ENCODE peak calls at places on chromosomes 1 and 21, in seven cellular contexts. Y is AG04450; G is CD8-positive, alpha-beta memory T cell; Q is WERI-Rb-1; K is PC-3; Z is body of pancreas; A is fibroblast of mammary gland. O is an unnamed sample.

GRCh38 chr1:235864469-235864868 is 2.2 kb downstream of the LYST start:
- DNase-seq in G (no peak), Y (no peak), Q (no peak), Z (no peak), K (no peak), A (no peak), O (no peak)

GRCh38 chr1:11523261-11523660 is 44.3 kb downstream of the DISP3 start:
- DNase-seq in Y (no peak), A (no peak), K (no peak), Q (no peak), Z (no peak), G (no peak), O (no peak)

GRCh38 chr1:198663996-198664789 is 25.4 kb downstream of the PTPRC start:
- DNase-seq in Y (no peak), G (no peak), Q (no peak), A (no peak), Z (no peak), K (no peak), O (no peak)

GRCh38 chr1:73781257-73781656 is 416.7 kb downstream of the LRRIQ3 start:
- DNase-seq in A (peak; percentile 15), Q (no peak), G (no peak), Z (no peak), Y (no peak), K (peak; percentile 46), O (peak; percentile 62)

GRCh38 chr1:245277276-245277675 is 122.5 kb downstream of the KIF26B start:
- DNase-seq in K (peak; percentile 23), Z (no peak), A (no peak), G (no peak), Y (no peak), Q (peak; percentile 46), O (peak; percentile 47)

GRCh38 chr1:53686371-53687267 is 52.3 kb downstream of the GLIS1 start:
- DNase-seq in G (no peak), Y (no peak), Q (no peak), A (no peak), K (no peak), Z (no peak), O (no peak)

GRCh38 chr1:155978973-155979429 is 654 bp upstream of the ARHGEF2 start:
- DNase-seq in Z (no peak), K (no peak), G (no peak), Y (no peak), A (peak; percentile 44), Q (no peak), O (peak; percentile 55)

GRCh38 chr1:28668191-28668955 is at the start of gene GMEB1:
- DNase-seq in K (peak; percentile 87), Y (no peak), Z (peak; percentile 88), G (peak; percentile 90), Q (peak; percentile 90), A (peak; percentile 74), O (peak; percentile 88)

GRCh38 chr21:45670731-45671130 is 27.2 kb downstream of the PCBP3 start:
- DNase-seq in Q (no peak), A (no peak), K (no peak), G (no peak), Y (no peak), Z (no peak), O (no peak)

GRCh38 chr1:37574834-37575479 is 18.2 kb downstream of the DNALI1 start:
- DNase-seq in Q (no peak), Z (no peak), K (peak; percentile 90), G (no peak), A (peak; percentile 94), Y (peak; percentile 58), O (no peak)

GRCh38 chr1:234975122-234975940 is 153.3 kb downstream of the TOMM20 start:
- DNase-seq in K (peak; percentile 97), A (peak; percentile 96), Z (peak; percentile 8), G (no peak), Q (no peak), Y (no peak), O (peak; percentile 81)

GRCh38 chr1:209513226-209513625 is 70.3 kb upstream of the CAMK1G start:
- DNase-seq in Q (peak; percentile 12), Z (no peak), K (peak; percentile 85), A (peak; percentile 58), Y (no peak), G (no peak), O (peak; percentile 26)

GRCh38 chr21:43923391-43923790 is 58.4 kb downstream of the AGPAT3 start:
- DNase-seq in K (no peak), Y (no peak), A (peak; percentile 43), Z (no peak), G (no peak), Q (no peak), O (peak; percentile 63)

GRCh38 chr21:36728371-36729111 is 29.6 kb downstream of the SIM2 start:
- DNase-seq in Q (no peak), Y (no peak), K (no peak), G (no peak), A (no peak), Z (no peak), O (no peak)

GRCh38 chr1:159925713-159926066 is 383 bp upstream of the TAGLN2 start:
- DNase-seq in Z (peak; percentile 56), G (no peak), Y (no peak), A (no peak), K (no peak), Q (peak; percentile 83), O (no peak)

GRCh38 chr1:3799976-3800685 is 3.8 kb upstream of the LRRC47 start:
- DNase-seq in G (peak; percentile 7), A (no peak), Z (no peak), Y (no peak), K (no peak), Q (peak; percentile 76), O (no peak)

GRCh38 chr1:154479764-154480421 is 22.1 kb upstream of the TDRD10 start:
- DNase-seq in Q (peak; percentile 86), Z (peak; percentile 73), A (peak; percentile 84), K (peak; percentile 98), G (peak; percentile 54), Y (peak; percentile 76), O (peak; percentile 82)

GRCh38 chr1:103441342-103441741 is 84.2 kb upstream of the RNPC3 start:
- DNase-seq in Y (no peak), Q (no peak), G (no peak), Z (no peak), K (no peak), A (no peak), O (no peak)

GRCh38 chr1:189654906-189655305 is 822.8 kb downstream of the BRINP3 start:
- DNase-seq in Z (no peak), Y (peak; percentile 3), K (peak; percentile 38), G (no peak), A (no peak), Q (no peak), O (no peak)

GRCh38 chr1:28411656-28412055 is 42.1 kb downstream of the PHACTR4 start:
- DNase-seq in Z (no peak), Q (no peak), G (no peak), A (no peak), Y (no peak), K (no peak), O (no peak)

GRCh38 chr1:85947223-85947622 is 209.3 kb downstream of the COL24A1 start:
- DNase-seq in Z (no peak), G (no peak), Q (no peak), K (no peak), A (no peak), Y (no peak), O (no peak)

GRCh38 chr1:85957760-85958159 is 198.8 kb downstream of the COL24A1 start:
- DNase-seq in Z (no peak), Y (no peak), G (no peak), A (no peak), K (no peak), Q (no peak), O (no peak)

DNA sequence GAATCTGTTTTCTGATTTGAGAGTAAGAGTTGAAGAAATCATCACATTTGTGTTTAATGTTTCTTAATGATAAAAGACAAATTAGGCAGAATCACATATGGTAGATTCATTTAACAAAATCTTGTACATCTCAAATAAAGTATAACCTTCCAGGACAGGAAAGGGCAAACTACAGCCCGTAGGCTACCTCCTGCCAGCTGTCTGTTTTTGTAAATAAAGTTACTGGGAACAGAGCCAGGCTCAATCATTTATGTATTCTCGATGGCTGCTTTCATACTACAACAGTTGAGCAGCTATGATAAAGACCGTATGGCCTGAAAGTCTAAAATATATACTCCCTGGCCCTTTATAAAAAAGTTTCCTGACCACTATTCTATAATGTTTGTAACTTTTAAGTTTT is 204.1 kb downstream of the COL24A1 start:
- DNase-seq in Q (no peak), Z (no peak), K (no peak), G (no peak), Y (peak; percentile 2), A (no peak), O (peak; percentile 5)
- H3K4me3 ChIP-seq in Q (no peak overlapping the region), Z (no peak overlapping the region), K (no peak overlapping the region), G (no peak overlapping the region), Y (no peak overlapping the region), A (no peak overlapping the region), O (no peak overlapping the region)

GRCh38 chr1:84996846-84997666 is at the start of gene MCOLN2:
- DNase-seq in A (peak; percentile 24), Y (no peak), Q (peak; percentile 47), G (peak; percentile 80), Z (peak; percentile 46), K (peak; percentile 57), O (peak; percentile 34)

GRCh38 chr1:84995484-84996334 is 1.2 kb downstream of the MCOLN2 start:
- DNase-seq in Y (no peak), Z (no peak), Q (no peak), G (no peak), A (no peak), K (peak; percentile 11), O (no peak)

GRCh38 chr1:84997667-84998600 is 1.0 kb upstream of the MCOLN2 start:
- DNase-seq in Y (no peak), G (peak; percentile 48), K (peak; percentile 14), A (peak; percentile 16), Q (no peak), Z (no peak), O (no peak)

GRCh38 chr1:85001742-85002141 is 4.8 kb upstream of the MCOLN2 start:
- DNase-seq in Y (no peak), Q (no peak), K (no peak), Z (no peak), A (no peak), G (no peak), O (no peak)

GRCh38 chr1:84998642-84999280 is 1.8 kb upstream of the MCOLN2 start:
- DNase-seq in Q (no peak), Y (no peak), Z (no peak), G (peak; percentile 90), K (peak; percentile 41), A (no peak), O (peak; percentile 44)
- H3K4me3 ChIP-seq in Q (no peak overlapping the region), Y (no peak overlapping the region), Z (no peak overlapping the region), G (peak overlapping the region; percentile 73), K (peak overlapping the region; percentile 77), A (no peak overlapping the region), O (peak overlapping the region; percentile 74)

GRCh38 chr1:226989081-226989747 is 49.1 kb downstream of the COQ8A start:
- DNase-seq in G (no peak), Y (no peak), K (no peak), Z (no peak), Q (no peak), A (no peak), O (peak; percentile 79)
- H3K4me3 ChIP-seq in G (no peak overlapping the region), Y (no peak overlapping the region), K (no peak overlapping the region), Z (no peak overlapping the region), Q (no peak overlapping the region), A (no peak overlapping the region), O (no peak overlapping the region)

DNA sequence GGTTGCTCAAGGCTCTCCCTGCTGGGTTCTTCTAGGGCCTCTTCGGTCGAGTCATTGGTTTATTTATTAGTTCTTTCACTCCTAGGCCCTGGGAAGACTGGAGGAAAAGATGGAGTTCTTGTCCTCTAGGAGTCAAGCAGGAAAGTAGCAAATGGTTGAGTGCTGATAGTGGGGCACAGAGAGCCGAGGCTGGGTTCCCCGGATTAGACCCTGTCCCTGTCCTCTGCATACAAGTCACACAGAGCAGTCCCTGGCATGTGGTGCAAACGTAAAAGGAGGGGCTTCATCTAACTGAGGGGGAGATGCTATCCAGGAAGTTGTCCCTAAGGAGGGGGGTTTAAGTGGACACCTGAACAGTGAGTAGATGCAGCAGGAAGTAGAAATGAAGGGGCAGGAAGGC is 19.2 kb upstream of the KCNE2 start:
- DNase-seq in Y (no peak), K (no peak), G (no peak), Z (no peak), A (no peak), Q (no peak), O (no peak)
- H3K4me3 ChIP-seq in Y (no peak overlapping the region), K (no peak overlapping the region), G (no peak overlapping the region), Z (no peak overlapping the region), A (no peak overlapping the region), Q (no peak overlapping the region), O (no peak overlapping the region)

O was measured in small intestine.